ENCODE peak calls at places on chromosome 14, in five cellular contexts. Q is cardiac muscle cell, A is Caco-2, V is left ventricle myocardium inferior, Y is fibroblast of pulmonary artery. L is an unnamed sample.

GRCh38 chr14:54002653-54003052 is 46.0 kb upstream of the BMP4 start:
- DNase-seq in Q (no peak), A (no peak), V (no peak), Y (peak), L (no peak)

GRCh38 chr14:61462566-61463195 is 141.3 kb downstream of the PRKCH start:
- DNase-seq in Q (peak), A (no peak), V (no peak), Y (peak), L (peak)

GRCh38 chr14:34496679-34497513 is 34.9 kb upstream of the SPTSSA start:
- DNase-seq in Q (no peak), A (peak), V (peak), Y (peak), L (peak)

GRCh38 chr14:29243355-29243754 is 476.8 kb downstream of the FOXG1 start:
- DNase-seq in Q (peak), A (no peak), V (no peak), Y (peak), L (no peak)

GRCh38 chr14:23577004-23577681 is 1.4 kb downstream of the JPH4 start:
- DNase-seq in Q (peak), A (no peak), V (no peak), Y (no peak), L (no peak)

GRCh38 chr14:92702441-92702918 is 45.9 kb downstream of the LGMN start:
- DNase-seq in Q (no peak), A (no peak), V (no peak), Y (no peak), L (no peak)

GRCh38 chr14:77800814-77801213 is 905 bp downstream of the ADCK1 start:
- DNase-seq in Q (no peak), A (no peak), V (no peak), Y (no peak), L (no peak)

GRCh38 chr14:37591941-37592287 is 3.1 kb downstream of the FOXA1 start:
- DNase-seq in Q (no peak), A (peak), V (no peak), Y (no peak), L (peak)

GRCh38 chr14:28502517-28502916 is 264.1 kb upstream of the FOXG1 start:
- DNase-seq in Q (no peak), A (no peak), V (no peak), Y (no peak), L (no peak)

GRCh38 chr14:34794941-34795340 is 80.2 kb downstream of the BAZ1A start:
- DNase-seq in Q (no peak), A (no peak), V (no peak), Y (no peak), L (no peak)

GRCh38 chr14:96962337-96962736 is 165.2 kb downstream of the VRK1 start:
- DNase-seq in Q (no peak), A (no peak), V (no peak), Y (no peak), L (no peak)
- H3K4me3 ChIP-seq in Q (no peak), A (no peak), V (no peak), Y (no peak), L (no peak)

DNA sequence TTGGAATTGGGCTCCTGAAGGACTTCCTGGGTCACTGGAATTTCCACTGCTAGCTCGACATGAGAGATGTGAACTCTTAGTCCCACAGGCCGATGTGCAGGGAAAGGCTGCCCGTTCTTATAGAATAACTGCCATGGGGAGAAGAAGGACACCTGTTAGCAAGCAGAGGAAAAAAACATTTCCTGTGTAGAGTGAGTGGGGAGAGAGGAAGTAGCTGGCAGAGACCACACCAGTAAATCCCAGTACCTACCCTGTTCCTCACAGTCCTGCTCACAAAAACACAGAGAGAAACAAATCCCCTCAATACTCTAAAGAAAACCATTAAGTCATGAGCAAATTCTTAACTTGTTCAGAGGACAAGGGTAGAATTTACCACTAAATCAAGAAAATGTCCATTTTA is 29.5 kb downstream of the AREL1 start:
- DNase-seq in Q (no peak), A (no peak), V (no peak), Y (no peak), L (no peak)
- TF ChIP-seq CTCF in Q (no peak), A (no peak), V (no peak), Y (no peak), L (no peak)

GRCh38 chr14:97977711-97978261 is 1180.6 kb downstream of the VRK1 start:
- DNase-seq in Q (no peak), A (no peak), V (peak), Y (peak), L (peak)
- H3K4me3 ChIP-seq in Q (no peak), A (no peak), V (peak), Y (no peak), L (peak)

GRCh38 chr14:101988377-101988776 is 24.0 kb downstream of the DYNC1H1 start:
- DNase-seq in Q (no peak), A (no peak), V (no peak), Y (no peak), L (no peak)

GRCh38 chr14:101986953-101987352 is 22.6 kb downstream of the DYNC1H1 start:
- DNase-seq in Q (no peak), A (no peak), V (no peak), Y (no peak), L (no peak)

GRCh38 chr14:101997429-101998336 is 33.3 kb downstream of the DYNC1H1 start:
- DNase-seq in Q (no peak), A (no peak), V (no peak), Y (no peak), L (no peak)

GRCh38 chr14:101991336-101991735 is 27.0 kb downstream of the DYNC1H1 start:
- DNase-seq in Q (no peak), A (no peak), V (no peak), Y (no peak), L (no peak)

GRCh38 chr14:101992708-101993107 is 28.3 kb downstream of the DYNC1H1 start:
- DNase-seq in Q (no peak), A (no peak), V (no peak), Y (no peak), L (no peak)
- TF ChIP-seq CTCF in Q (no peak), A (no peak), V (no peak), Y (no peak), L (no peak)

GRCh38 chr14:73027984-73028383 is 1.1 kb upstream of the ZFYVE1 start:
- DNase-seq in Q (no peak), A (no peak), V (no peak), Y (no peak), L (no peak)
- H3K4me3 ChIP-seq in Q (no peak), A (no peak), V (no peak), Y (no peak), L (peak)

GRCh38 chr14:88562831-88563686 is at the start of gene ZC3H14:
- DNase-seq in Q (peak), A (peak), V (peak), Y (peak), L (peak)
- TF ChIP-seq CTCF in Q (no peak), A (no peak), V (no peak), Y (no peak), L (no peak)

DNA sequence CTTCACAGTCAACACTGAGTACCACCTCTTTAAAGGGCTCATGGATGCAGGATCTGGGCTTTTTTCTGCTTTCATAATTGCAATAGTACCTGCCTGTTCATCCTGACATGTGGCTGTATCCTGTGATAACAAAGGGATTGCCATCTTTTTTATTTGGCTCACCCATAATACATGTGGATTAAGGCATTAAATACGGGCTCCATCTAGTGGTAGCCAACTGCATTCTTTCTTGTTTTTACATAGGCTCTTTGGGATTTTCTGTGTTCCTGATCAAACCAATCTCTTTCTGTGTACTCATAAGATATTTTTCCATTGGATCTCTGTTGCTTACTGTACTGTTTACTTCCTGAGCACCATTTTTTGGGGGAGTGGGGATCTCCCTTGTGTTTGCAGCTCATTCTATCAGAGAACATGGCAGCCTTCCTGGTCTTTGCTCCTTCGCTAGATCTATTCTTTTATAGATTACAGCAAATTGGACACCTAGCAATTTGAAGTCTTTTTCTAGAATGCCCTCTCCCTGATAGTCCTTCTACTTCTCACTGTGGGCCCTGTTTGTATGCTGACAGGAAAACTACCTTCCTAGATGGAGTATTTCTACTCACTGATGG is 723.4 kb upstream of the MDGA2 start:
- DNase-seq in Q (peak), A (no peak), V (no peak), Y (peak), L (peak)
- H3K4me3 ChIP-seq in Q (no peak), A (no peak), V (no peak), Y (no peak), L (no peak)

DNA sequence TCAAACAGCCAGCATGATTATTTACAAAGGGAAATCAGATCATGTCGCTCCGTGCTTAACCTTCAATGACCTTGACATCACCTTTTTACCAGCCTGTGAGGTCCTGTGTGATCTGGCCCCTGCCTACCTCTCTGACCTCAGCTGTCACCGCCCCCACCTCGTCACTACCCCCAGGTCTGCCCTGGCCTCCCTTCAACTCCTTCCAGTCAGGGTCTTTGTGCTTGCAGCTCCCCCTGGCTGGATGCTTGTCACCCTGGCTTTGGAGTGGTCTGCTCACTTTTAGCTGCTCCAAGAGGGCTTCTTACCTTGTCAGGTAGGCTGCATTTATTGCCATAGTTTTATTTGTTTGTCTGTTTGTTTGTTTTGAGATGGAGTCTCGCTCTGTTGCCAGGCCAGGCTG is 8.2 kb upstream of the MAX start:
- DNase-seq in Q (no peak), A (no peak), V (no peak), Y (no peak), L (no peak)
- TF ChIP-seq CTCF in Q (no peak), A (no peak), V (no peak), Y (no peak), L (no peak)

GRCh38 chr14:59918824-59919581 is 941 bp upstream of the LRRC9 start:
- DNase-seq in Q (peak), A (peak), V (no peak), Y (peak), L (peak)

GRCh38 chr14:59919582-59920377 is at the start of gene LRRC9:
- DNase-seq in Q (peak), A (peak), V (peak), Y (peak), L (no peak)

GRCh38 chr14:59925797-59926196 is 5.9 kb downstream of the LRRC9 start:
- DNase-seq in Q (no peak), A (no peak), V (no peak), Y (no peak), L (no peak)

DNA sequence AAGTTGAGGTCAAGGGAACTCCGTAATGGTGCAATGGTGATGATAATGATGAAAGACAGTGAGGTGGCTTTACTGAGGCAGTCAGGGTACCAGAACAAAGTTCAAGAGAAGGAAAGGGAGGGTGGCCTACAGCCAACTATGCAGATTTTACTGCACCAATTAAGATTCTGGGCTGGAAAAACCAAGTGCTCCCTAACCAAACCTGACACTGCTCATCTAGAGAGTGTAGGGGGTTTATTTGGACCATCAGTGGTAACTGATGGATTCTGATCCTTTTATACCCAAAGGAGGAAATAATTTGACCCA is 387 bp downstream of the LRRC9 start:
- DNase-seq in Q (no peak), A (no peak), V (no peak), Y (no peak), L (no peak)
- H3K4me3 ChIP-seq in Q (peak), A (peak), V (no peak), Y (no peak), L (no peak)